ENCODE peak calls at places on chromosomes 11 and 22, in ten cellular contexts. Z is NCI-H1694 treated with DMSO at 0.1 percent for 48 hours; U is AG08396; K is NCI-H510A treated with DMSO at 0.1 percent for 48 hours; X is mesenchymal stem cell; T is epithelial cell of esophagus; M is NCI-H1417 treated with DMSO at 0.1 percent for 48 hours; B is cardiac fibroblast; W is amniotic stem cell; L is stimulated activated CD4-positive, alpha-beta T cell treated with anti-CD3 and anti-CD28 coated beads, Interleukin-15, amount 100 ng/mL, for 48 hours. J is an unnamed sample.
A peak's percentile ranks its signal among the peaks of the same experiment; 100 is the strongest.

GRCh38 chr22:36470994-36471331 is 10.5 kb downstream of the TXN2 start:
- DNase-seq in B (peak; percentile 52), M (no peak), W (no peak), U (no peak), X (peak; percentile 51), L (no peak), T (peak; percentile 79), Z (no peak), K (no peak), J (no peak)

GRCh38 chr11:108685419-108686161 is 20.7 kb downstream of the DDX10 start:
- DNase-seq in W (no peak), M (no peak), B (peak; percentile 40), T (no peak), X (no peak), K (no peak), U (no peak), Z (no peak), L (no peak), J (no peak)

GRCh38 chr11:113481672-113482071 is 6.5 kb upstream of the DRD2 start:
- DNase-seq in Z (no peak), K (no peak), B (no peak), U (no peak), L (no peak), X (no peak), W (no peak), T (no peak), M (no peak), J (no peak)

GRCh38 chr11:67468056-67468455 is 995 bp downstream of the TMEM134 start:
- DNase-seq in T (peak; percentile 95), L (no peak), M (no peak), B (no peak), X (no peak), W (no peak), K (peak; percentile 38), Z (no peak), U (no peak), J (no peak)

GRCh38 chr11:83306385-83307080 is 20.4 kb upstream of the CCDC90B start:
- DNase-seq in W (no peak), L (no peak), X (no peak), T (no peak), K (no peak), B (no peak), M (no peak), Z (no peak), U (no peak), J (no peak)

GRCh38 chr11:86179646-86180064 is 64.9 kb upstream of the EED start:
- DNase-seq in B (no peak), L (no peak), U (no peak), K (no peak), Z (no peak), M (no peak), W (no peak), X (no peak), T (no peak), J (no peak)

GRCh38 chr22:46352691-46353386 is 17.3 kb downstream of the TRMU start:
- DNase-seq in M (no peak), W (no peak), U (no peak), B (peak; percentile 50), Z (peak; percentile 96), K (no peak), T (peak; percentile 87), X (peak; percentile 18), L (no peak), J (peak; percentile 90)

GRCh38 chr11:47184711-47185304 is 1.4 kb downstream of the PACSIN3 start:
- DNase-seq in K (no peak), M (no peak), W (no peak), B (peak; percentile 33), X (peak; percentile 17), U (no peak), Z (no peak), L (no peak), T (peak; percentile 40), J (no peak)

GRCh38 chr11:75668508-75669297 is at the start of gene MAP6:
- DNase-seq in X (no peak), Z (peak; percentile 36), L (no peak), T (peak; percentile 53), M (peak; percentile 77), K (peak; percentile 80), U (peak; percentile 36), W (no peak), B (peak; percentile 31), J (peak; percentile 64)

GRCh38 chr22:30969532-30970355 is 679 bp downstream of the TUG1 start:
- DNase-seq in M (no peak), B (peak; percentile 56), L (no peak), Z (peak; percentile 6), K (no peak), X (peak; percentile 61), T (peak; percentile 54), U (peak; percentile 64), W (peak; percentile 53), J (peak; percentile 42)

GRCh38 chr22:30878516-30879365 is 89.8 kb downstream of the MORC2 start:
- DNase-seq in W (no peak), X (no peak), T (no peak), Z (peak; percentile 16), M (no peak), K (no peak), L (no peak), U (no peak), B (no peak), J (peak; percentile 39)

GRCh38 chr22:47552541-47553205 is 790.2 kb downstream of the TBC1D22A start:
- DNase-seq in B (no peak), L (no peak), W (no peak), U (no peak), K (no peak), T (no peak), M (no peak), Z (no peak), X (no peak), J (no peak)

GRCh38 chr11:9687736-9688494 is 24.0 kb downstream of the SWAP70 start:
- DNase-seq in L (no peak), M (no peak), X (peak; percentile 52), W (no peak), T (no peak), B (peak; percentile 52), K (no peak), Z (no peak), U (no peak), J (peak; percentile 23)

GRCh38 chr11:31927982-31928381 is 116.9 kb upstream of the PAX6 start:
- DNase-seq in L (no peak), X (no peak), U (no peak), Z (no peak), M (no peak), B (no peak), K (no peak), T (no peak), W (no peak), J (no peak)

GRCh38 chr11:132941024-132941646 is 591.2 kb downstream of the OPCML start:
- DNase-seq in W (peak; percentile 5), L (no peak), U (peak; percentile 32), M (no peak), T (peak; percentile 35), B (peak; percentile 55), X (peak; percentile 39), K (peak; percentile 92), Z (peak; percentile 43), J (no peak)

GRCh38 chr22:33076368-33076767 is 18.2 kb upstream of the SYN3 start:
- DNase-seq in B (peak; percentile 22), L (no peak), W (no peak), Z (no peak), M (no peak), T (peak; percentile 19), X (peak; percentile 5), K (no peak), U (no peak), J (no peak)

GRCh38 chr22:50713571-50714056 is 24.4 kb upstream of the ACR start:
- DNase-seq in X (no peak), M (no peak), W (no peak), U (no peak), T (no peak), L (no peak), Z (no peak), B (no peak), K (no peak), J (no peak)

GRCh38 chr11:86370922-86371614 is 3.6 kb upstream of the CCDC81 start:
- DNase-seq in U (no peak), L (no peak), W (no peak), M (no peak), K (no peak), B (peak; percentile 87), X (no peak), Z (no peak), T (peak; percentile 94), J (no peak)

GRCh38 chr22:30267382-30268302 is 991 bp upstream of the OSM start:
- DNase-seq in B (no peak), X (no peak), W (no peak), K (no peak), U (no peak), T (no peak), M (no peak), L (no peak), Z (no peak), J (no peak)

GRCh38 chr11:11588243-11588642 is 33.6 kb downstream of the GALNT18 start:
- DNase-seq in Z (no peak), B (no peak), L (no peak), X (no peak), M (no peak), T (peak; percentile 54), K (no peak), W (no peak), U (no peak), J (no peak)

GRCh38 chr11:64684357-64684756 is 38.6 kb downstream of the NRXN2 start:
- DNase-seq in L (no peak), W (no peak), U (no peak), Z (no peak), T (peak; percentile 97), B (no peak), X (no peak), M (no peak), K (no peak), J (no peak)

GRCh38 chr11:60951909-60952741 is at the start of gene SLC15A3:
- DNase-seq in X (peak; percentile 65), T (no peak), Z (no peak), U (peak; percentile 64), B (peak; percentile 51), W (no peak), M (no peak), K (no peak), L (no peak), J (no peak)

GRCh38 chr11:118939948-118940598 is 14.3 kb upstream of the BCL9L start:
- DNase-seq in T (no peak), L (peak; percentile 51), M (no peak), X (peak; percentile 33), Z (no peak), W (no peak), B (no peak), K (no peak), U (no peak), J (peak; percentile 39)

GRCh38 chr11:2109541-2110019 is 29.6 kb downstream of the IGF2 start:
- DNase-seq in Z (no peak), L (no peak), W (no peak), K (no peak), B (no peak), U (no peak), X (no peak), M (no peak), T (no peak), J (no peak)

GRCh38 chr11:101666916-101667315 is 83.1 kb upstream of the TRPC6 start:
- DNase-seq in W (no peak), X (no peak), U (no peak), L (no peak), M (no peak), K (no peak), Z (no peak), B (no peak), T (peak; percentile 8), J (no peak)

GRCh38 chr11:117328414-117329010 is 858 bp downstream of the CEP164 start:
- DNase-seq in U (peak; percentile 43), X (peak; percentile 75), K (peak; percentile 66), Z (no peak), T (peak; percentile 60), L (no peak), B (peak; percentile 58), M (peak; percentile 34), W (no peak), J (peak; percentile 41)

GRCh38 chr22:44025171-44026065 is 1.3 kb downstream of the PARVB start:
- DNase-seq in T (no peak), K (no peak), B (no peak), M (no peak), X (no peak), W (no peak), Z (no peak), U (no peak), L (no peak), J (no peak)

GRCh38 chr22:17552737-17553136 is 10.6 kb upstream of the SLC25A18 start:
- DNase-seq in T (no peak), Z (no peak), K (no peak), L (no peak), W (no peak), B (no peak), U (no peak), X (no peak), M (no peak), J (no peak)

J was measured in BE2C.